ENCODE peak calls at places on chromosomes 11 and 22, in six cellular contexts. H is germinal center; J is T-helper 2 cell; K is stimulated activated CD8-positive, alpha-beta memory T cell treated with anti-CD3 and anti-CD28 coated beads, Interleukin-15, amount 100 ng/mL, for 4 hours; A is CD8-positive, alpha-beta memory T cell; U is PC-3. C is an unnamed sample.

GRCh38 chr11:128497057-128497957 is 90.1 kb downstream of the ETS1 start:
- DNase-seq in H (no peak), J (peak), K (no peak), A (no peak), U (peak), C (no peak)

GRCh38 chr11:1566381-1567051 is 5.6 kb downstream of the DUSP8 start:
- DNase-seq in H (no peak), J (no peak), K (no peak), A (no peak), U (no peak), C (no peak)

GRCh38 chr11:73194593-73194992 is 23.5 kb upstream of the P2RY2 start:
- DNase-seq in H (no peak), J (no peak), K (no peak), A (no peak), U (peak), C (no peak)

GRCh38 chr11:124586247-124586860 is 16.6 kb downstream of the OR8A1 start:
- DNase-seq in H (no peak), J (peak), K (no peak), A (peak), U (peak), C (peak)

GRCh38 chr11:124867700-124868099 is 2.5 kb downstream of the ROBO3 start:
- DNase-seq in H (peak), J (peak), K (no peak), A (no peak), U (peak), C (peak)

GRCh38 chr11:124899376-124900145 is 1.9 kb upstream of the ROBO4 start:
- DNase-seq in H (no peak), J (no peak), K (no peak), A (no peak), U (peak), C (no peak)

GRCh38 chr11:129709801-129710398 is 105.7 kb upstream of the TMEM45B start:
- DNase-seq in H (no peak), J (no peak), K (no peak), A (no peak), U (no peak), C (no peak)

GRCh38 chr22:19687561-19688300 is 26.6 kb upstream of the SEPTIN5 start:
- DNase-seq in H (no peak), J (no peak), K (no peak), A (no peak), U (no peak), C (no peak)

GRCh38 chr11:8098879-8099278 is 17.9 kb downstream of the TUB start:
- DNase-seq in H (no peak), J (no peak), K (no peak), A (no peak), U (no peak), C (no peak)

GRCh38 chr11:87022738-87023137 is 15.0 kb upstream of the TMEM135 start:
- DNase-seq in H (no peak), J (peak), K (no peak), A (no peak), U (no peak), C (no peak)

GRCh38 chr11:119094816-119095065 is 6.9 kb downstream of the DPAGT1 start:
- DNase-seq in H (no peak), J (no peak), K (no peak), A (no peak), U (peak), C (peak)

GRCh38 chr22:32824531-32825315 is 23.2 kb downstream of the TIMP3 start:
- DNase-seq in H (no peak), J (no peak), K (no peak), A (no peak), U (no peak), C (no peak)

GRCh38 chr11:11345099-11345498 is 8.0 kb downstream of the CSNK2A3 start:
- DNase-seq in H (no peak), J (no peak), K (no peak), A (no peak), U (no peak), C (no peak)

GRCh38 chr11:79083346-79083745 is 357.5 kb downstream of the TENM4 start:
- DNase-seq in H (no peak), J (no peak), K (no peak), A (no peak), U (no peak), C (no peak)

GRCh38 chr22:24104307-24105017 is 76.8 kb upstream of the SUSD2 start:
- DNase-seq in H (no peak), J (peak), K (no peak), A (no peak), U (no peak), C (no peak)

GRCh38 chr11:82719316-82719715 is 14.3 kb downstream of the FAM181B start:
- DNase-seq in H (no peak), J (no peak), K (no peak), A (no peak), U (no peak), C (no peak)

GRCh38 chr11:19725379-19726079 is 12.9 kb downstream of the NAV2 start:
- DNase-seq in H (no peak), J (no peak), K (no peak), A (no peak), U (peak), C (no peak)

GRCh38 chr11:120180571-120181445 is 30.0 kb upstream of the OAF start:
- DNase-seq in H (no peak), J (no peak), K (no peak), A (no peak), U (peak), C (peak)

GRCh38 chr22:48315415-48316244 is 1512.0 kb downstream of the BRD1 start:
- DNase-seq in H (no peak), J (no peak), K (no peak), A (no peak), U (no peak), C (no peak)

GRCh38 chr11:12204506-12204905 is 94.1 kb downstream of the MICAL2 start:
- DNase-seq in H (no peak), J (peak), K (no peak), A (no peak), U (no peak), C (no peak)

GRCh38 chr22:44402196-44403111 is 89.7 kb upstream of the SHISAL1 start:
- DNase-seq in H (no peak), J (no peak), K (no peak), A (no peak), U (no peak), C (no peak)

GRCh38 chr11:6602096-6602940 is 1.1 kb downstream of the RRP8 start:
- DNase-seq in H (no peak), J (peak), K (no peak), A (no peak), U (no peak), C (no peak)

GRCh38 chr22:35894464-35894878 is 134.2 kb downstream of the RBFOX2 start:
- DNase-seq in H (no peak), J (no peak), K (no peak), A (no peak), U (no peak), C (no peak)

GRCh38 chr22:25564979-25565677 is 653 bp downstream of the GRK3 start:
- DNase-seq in H (peak), J (peak), K (no peak), A (no peak), U (no peak), C (no peak)

GRCh38 chr22:45511847-45512261 is 9.2 kb downstream of the FBLN1 start:
- DNase-seq in H (no peak), J (no peak), K (no peak), A (no peak), U (no peak), C (no peak)

GRCh38 chr11:126561327-126561893 is 205.9 kb downstream of the ST3GAL4 start:
- DNase-seq in H (no peak), J (peak), K (no peak), A (no peak), U (peak), C (peak)

GRCh38 chr11:64762277-64762915 is 2.6 kb upstream of the PYGM start:
- DNase-seq in H (no peak), J (no peak), K (no peak), A (no peak), U (peak), C (no peak)

GRCh38 chr22:46580940-46581579 is 39.1 kb upstream of the GRAMD4 start:
- DNase-seq in H (no peak), J (no peak), K (no peak), A (no peak), U (no peak), C (no peak)

GRCh38 chr11:45300715-45301114 is 14.6 kb upstream of the SYT13 start:
- DNase-seq in H (no peak), J (no peak), K (no peak), A (no peak), U (no peak), C (no peak)

GRCh38 chr11:5809122-5809519 is 397 bp downstream of the OR52N2 start:
- DNase-seq in H (no peak), J (peak), K (no peak), A (no peak), U (no peak), C (no peak)

GRCh38 chr22:41550952-41551491 is 6.8 kb upstream of the POLR3H start:
- DNase-seq in H (no peak), J (no peak), K (no peak), A (no peak), U (no peak), C (no peak)

GRCh38 chr11:13135385-13136271 is 126.5 kb downstream of the RASSF10 start:
- DNase-seq in H (no peak), J (no peak), K (no peak), A (no peak), U (no peak), C (peak)